ENCODE peak calls at places on chromosomes 11 and 22, in four cellular contexts. F is brain microvascular endothelial cell, W is lower lobe of right lung, S is OCI-LY7. E is an unnamed sample.

GRCh38 chr11:61155312-61155711 is 5.9 kb downstream of the VPS37C start:
- DNase-seq in F (no peak), S (no peak), W (no peak), E (no peak)

GRCh38 chr11:3837793-3838192 is 3.0 kb downstream of the RHOG start:
- DNase-seq in W (peak; percentile 77), F (no peak), S (no peak), E (no peak)

GRCh38 chr11:120652705-120653335 is 141.3 kb downstream of the GRIK4 start:
- DNase-seq in W (no peak), F (no peak), S (peak; percentile 33), E (no peak)

GRCh38 chr11:121349790-121350189 is 57.2 kb downstream of the SC5D start:
- DNase-seq in F (no peak), W (no peak), S (no peak), E (no peak)

GRCh38 chr22:22460060-22460459 is 48.5 kb downstream of the ZNF280B start:
- DNase-seq in W (no peak), F (no peak), S (no peak), E (no peak)

GRCh38 chr22:20027966-20028854 is 7.3 kb downstream of the TANGO2 start:
- DNase-seq in F (peak; percentile 20), S (peak; percentile 52), W (no peak), E (no peak)

GRCh38 chr11:26551186-26551801 is 20.8 kb downstream of the MUC15 start:
- DNase-seq in W (no peak), S (no peak), F (no peak), E (no peak)

GRCh38 chr22:30733081-30733680 is 38.5 kb downstream of the OSBP2 start:
- DNase-seq in W (no peak), F (peak; percentile 51), S (no peak), E (no peak)

GRCh38 chr11:123454060-123454651 is 24.1 kb downstream of the GRAMD1B start:
- DNase-seq in S (no peak), F (peak; percentile 9), W (no peak), E (peak; percentile 67)

GRCh38 chr11:128890543-128891409 is at the start of gene KCNJ5:
- DNase-seq in W (peak; percentile 59), F (no peak), S (no peak), E (no peak)

GRCh38 chr11:72446929-72447753 is 12.8 kb upstream of the CLPB start:
- DNase-seq in W (no peak), F (peak; percentile 55), S (peak; percentile 64), E (no peak)

GRCh38 chr22:44884968-44885805 is 124.6 kb downstream of the PHF21B start:
- DNase-seq in W (no peak), S (no peak), F (no peak), E (no peak)

GRCh38 chr11:2381494-2382128 is 4.5 kb downstream of the CD81 start:
- DNase-seq in F (no peak), S (no peak), W (peak; percentile 51), E (no peak)

GRCh38 chr11:2380396-2380795 is 3.3 kb downstream of the CD81 start:
- DNase-seq in W (no peak), S (no peak), F (no peak), E (no peak)

GRCh38 chr11:2382927-2383822 is 6.1 kb downstream of the CD81 start:
- DNase-seq in W (no peak), F (no peak), S (peak; percentile 51), E (no peak)

GRCh38 chr11:2380807-2381350 is 3.8 kb downstream of the CD81 start:
- DNase-seq in F (no peak), W (peak; percentile 93), S (no peak), E (no peak)

GRCh38 chr11:2382129-2382517 is 5.0 kb downstream of the CD81 start:
- DNase-seq in S (no peak), F (no peak), W (no peak), E (no peak)
- H3K27ac ChIP-seq in S (peak overlapping the region; percentile 89), F (no peak overlapping the region), W (peak overlapping the region; percentile 99), E (peak overlapping the region; percentile 77)

DNA sequence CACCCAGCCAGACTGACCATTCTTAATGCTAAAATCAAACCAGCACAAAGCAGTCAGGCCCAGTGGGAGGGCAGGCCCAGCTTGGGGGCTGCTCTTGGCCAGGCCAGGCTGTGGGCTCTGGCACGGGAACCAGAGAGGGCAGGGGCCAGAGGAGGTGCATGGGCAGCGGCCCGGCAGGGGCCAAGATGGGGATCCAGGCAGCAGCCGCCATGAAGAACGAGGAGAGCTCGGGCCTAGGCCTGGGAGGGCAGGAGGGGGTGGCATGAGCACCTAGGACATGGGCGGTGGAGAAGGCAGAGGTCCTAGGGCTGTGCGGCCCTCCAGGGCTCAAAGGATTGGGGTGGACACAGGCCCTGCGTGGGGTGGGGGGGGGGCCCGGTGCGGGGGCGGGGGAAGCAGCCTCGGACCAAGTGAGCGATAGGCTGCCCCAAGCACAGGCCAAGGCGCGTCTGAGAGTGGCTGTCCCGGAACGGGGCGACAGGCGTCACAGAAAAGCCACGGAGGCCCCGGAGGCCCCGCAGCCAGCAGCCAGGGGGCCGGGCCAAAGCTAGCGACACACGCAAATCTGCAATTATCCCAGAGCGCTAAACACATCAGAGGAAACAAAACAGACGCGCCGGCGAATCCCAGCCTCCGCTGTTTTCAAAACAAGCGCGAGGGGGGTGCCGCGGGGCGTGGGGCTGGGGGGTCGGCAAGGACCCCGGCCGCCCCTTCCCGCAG is 8.3 kb downstream of the PLXNB2 start:
- DNase-seq in F (no peak), S (no peak), W (no peak), E (no peak)
- H3K27ac ChIP-seq in F (no peak overlapping the region), S (no peak overlapping the region), W (peak overlapping the region; percentile 93), E (peak overlapping the region; percentile 7)

GRCh38 chr11:114309517-114309916 is 13.3 kb downstream of the NNMT start:
- DNase-seq in F (no peak), S (no peak), W (no peak), E (no peak)
- H3K27ac ChIP-seq in F (no peak overlapping the region), S (no peak overlapping the region), W (peak overlapping the region; percentile 82), E (no peak overlapping the region)

DNA sequence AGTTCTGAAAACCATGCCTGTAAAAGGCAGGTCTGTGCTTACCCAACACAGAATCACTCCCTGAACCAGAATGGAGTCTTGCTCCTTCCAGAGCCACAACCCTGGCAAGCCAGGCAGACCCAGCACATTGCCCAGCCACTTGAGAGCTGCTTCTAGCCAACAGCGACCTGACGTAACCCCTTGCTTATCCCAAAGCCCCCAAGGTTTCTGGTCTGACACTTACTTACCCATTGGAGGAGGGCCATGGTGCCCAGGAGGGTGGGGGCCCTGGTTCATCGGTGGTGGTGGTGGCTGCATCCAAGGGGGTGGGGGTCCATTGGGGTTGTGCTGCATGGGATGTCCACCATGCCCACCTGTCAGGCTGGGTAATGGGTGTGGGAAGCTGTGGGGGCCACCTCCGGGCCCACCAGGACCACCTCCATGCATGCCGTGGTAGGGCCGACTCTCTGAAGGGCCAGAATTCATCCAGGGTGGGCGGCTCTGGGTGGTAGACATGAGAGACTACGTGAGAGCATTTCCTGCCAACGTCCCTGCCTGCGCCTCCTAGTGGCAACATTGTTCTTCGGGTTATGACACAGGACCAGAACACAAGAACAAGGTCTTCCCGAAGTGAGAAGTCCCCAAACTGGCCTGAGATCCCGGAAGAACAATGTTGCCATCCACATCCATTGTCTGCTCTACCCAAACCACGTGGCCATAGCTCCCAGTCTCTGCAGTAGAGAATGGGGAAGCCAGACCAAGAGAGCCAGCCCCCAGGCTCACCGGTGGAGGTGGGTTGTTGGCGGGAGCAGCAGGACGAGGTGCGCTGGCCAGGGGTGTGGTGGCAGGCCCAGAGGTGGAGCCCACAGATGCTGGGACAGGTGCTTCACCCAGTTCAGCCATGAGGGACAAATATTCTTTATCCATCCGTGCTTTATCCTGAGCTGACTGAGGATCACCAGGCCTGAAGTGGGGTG is 7.8 kb upstream of the PYGM start:
- DNase-seq in W (peak; percentile 76), S (peak; percentile 78), F (peak; percentile 63), E (no peak)
- H3K27ac ChIP-seq in W (peak overlapping the region; percentile 26), S (no peak overlapping the region), F (no peak overlapping the region), E (no peak overlapping the region)

DNA sequence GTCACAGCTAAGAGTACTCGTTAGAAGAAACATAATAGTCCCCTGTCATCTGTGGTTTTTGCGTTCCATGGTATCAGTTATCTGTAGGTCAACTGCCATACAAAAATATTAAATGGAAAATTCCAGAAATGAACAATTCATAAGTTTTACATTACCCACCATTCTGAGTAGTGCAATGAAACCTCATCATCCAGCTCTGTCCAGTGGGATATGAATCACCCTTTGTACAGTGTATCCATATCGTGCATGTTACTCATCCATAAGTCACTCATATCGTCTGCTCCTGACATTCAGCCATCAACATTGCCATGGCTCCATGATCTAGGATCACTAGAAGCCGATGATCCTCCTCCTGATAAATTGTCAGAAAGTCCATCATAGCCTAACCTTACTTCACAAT is 174.9 kb upstream of the C11orf87 start:
- DNase-seq in S (no peak), W (no peak), F (peak; percentile 87), E (no peak)
- H3K27ac ChIP-seq in S (no peak overlapping the region), W (no peak overlapping the region), F (peak overlapping the region; percentile 57), E (peak overlapping the region; percentile 28)

GRCh38 chr22:24973867-24974266 is 21.4 kb downstream of the KIAA1671 start:
- DNase-seq in S (no peak), F (no peak), W (no peak), E (no peak)
- H3K27ac ChIP-seq in S (no peak overlapping the region), F (no peak overlapping the region), W (no peak overlapping the region), E (no peak overlapping the region)

DNA sequence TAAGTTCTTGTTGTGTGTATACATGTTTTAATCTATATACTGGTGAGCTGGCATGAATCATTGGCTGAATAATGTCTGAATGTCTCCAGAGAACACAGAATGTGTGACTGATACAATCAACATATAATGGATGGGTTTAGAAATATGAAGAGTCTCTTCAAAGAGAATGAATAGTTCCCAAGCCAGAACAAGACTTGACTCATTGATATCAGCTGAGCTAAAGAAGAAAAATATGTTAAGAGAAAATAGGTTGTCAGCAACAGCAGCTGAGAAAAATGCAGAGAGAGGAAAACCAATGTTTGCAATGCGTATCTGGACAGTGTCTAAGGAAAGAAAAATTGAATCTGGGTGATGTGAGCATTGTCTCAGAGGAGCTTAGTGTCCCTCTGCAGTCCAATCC is 1281.8 kb upstream of the TENM4 start:
- DNase-seq in S (no peak), W (no peak), F (peak; percentile 69), E (peak; percentile 84)
- H3K27ac ChIP-seq in S (no peak overlapping the region), W (no peak overlapping the region), F (peak overlapping the region; percentile 54), E (peak overlapping the region; percentile 76)

GRCh38 chr22:41395531-41396240 is 13.9 kb downstream of the TEF start:
- DNase-seq in S (no peak), F (no peak), W (no peak), E (no peak)

GRCh38 chr22:41401781-41402648 is 20.3 kb downstream of the TEF start:
- DNase-seq in W (peak; percentile 81), F (peak; percentile 6), S (no peak), E (peak; percentile 52)

GRCh38 chr22:41394012-41394356 is 12.2 kb downstream of the TEF start:
- DNase-seq in F (no peak), W (no peak), S (no peak), E (no peak)

GRCh38 chr22:41398921-41399320 is 17.2 kb downstream of the TEF start:
- DNase-seq in W (no peak), S (no peak), F (no peak), E (no peak)

GRCh38 chr22:41397143-41397811 is 15.5 kb downstream of the TEF start:
- DNase-seq in F (no peak), S (no peak), W (no peak), E (no peak)
- H3K27ac ChIP-seq in F (no peak overlapping the region), S (no peak overlapping the region), W (no peak overlapping the region), E (no peak overlapping the region)

E was measured in epithelial cell of prostate.